ENCODE peak calls at places on chromosomes 6 and 20, in four cellular contexts. A is AG04450, F is fibroblast of lung, L is neural crest cell. C is an unnamed sample.
A peak's percentile ranks its signal among the peaks of the same experiment; 100 is the strongest.

GRCh38 chr20:10805764-10806163 is 132.0 kb upstream of the JAG1 start:
- DNase-seq in A (no peak), F (no peak), L (no peak), C (no peak)

GRCh38 chr20:36519012-36519719 is 22.2 kb upstream of the MYL9 start:
- DNase-seq in A (no peak), F (no peak), L (no peak), C (no peak)

GRCh38 chr6:74070091-74070490 is 374.1 kb downstream of the CD109 start:
- DNase-seq in A (no peak), F (peak; percentile 58), L (no peak), C (no peak)

GRCh38 chr6:2624177-2624576 is 126.5 kb downstream of the MYLK4 start:
- DNase-seq in A (no peak), F (no peak), L (no peak), C (no peak)

GRCh38 chr20:62925420-62926228 is 681 bp downstream of the DIDO1 start:
- DNase-seq in A (no peak), F (peak; percentile 33), L (peak; percentile 25), C (no peak)

GRCh38 chr6:100462990-100463684 is 1.6 kb downstream of the SIM1 start:
- DNase-seq in A (no peak), F (no peak), L (no peak), C (no peak)

GRCh38 chr20:59149678-59150504 is 13.7 kb upstream of the ZNF831 start:
- DNase-seq in A (no peak), F (no peak), L (no peak), C (peak; percentile 57)

GRCh38 chr6:29008089-29008488 is 3.0 kb upstream of the ZNF311 start:
- DNase-seq in A (no peak), F (no peak), L (no peak), C (no peak)

GRCh38 chr6:56188429-56188828 is 59.0 kb downstream of the COL21A1 start:
- DNase-seq in A (no peak), F (no peak), L (no peak), C (no peak)

GRCh38 chr20:41245086-41245707 is 72.3 kb downstream of the ZHX3 start:
- DNase-seq in A (no peak), F (peak; percentile 36), L (no peak), C (no peak)

GRCh38 chr20:38222231-38222922 is 38.2 kb downstream of the KIAA1755 start:
- DNase-seq in A (no peak), F (peak; percentile 26), L (peak; percentile 85), C (peak; percentile 82)

GRCh38 chr20:24070679-24071078 is 82.1 kb upstream of the GGTLC1 start:
- DNase-seq in A (no peak), F (no peak), L (no peak), C (no peak)

GRCh38 chr20:62040381-62040922 is 25.2 kb downstream of the TAF4 start:
- DNase-seq in A (no peak), F (no peak), L (no peak), C (no peak)

GRCh38 chr6:19860235-19860877 is 23.2 kb downstream of the ID4 start:
- DNase-seq in A (no peak), F (no peak), L (no peak), C (no peak)

GRCh38 chr6:164258421-164258820 is 843.9 kb downstream of the QKI start:
- DNase-seq in A (no peak), F (no peak), L (no peak), C (no peak)

GRCh38 chr6:148323344-148323743 is 19.3 kb upstream of the SASH1 start:
- DNase-seq in A (no peak), F (no peak), L (no peak), C (no peak)

GRCh38 chr6:139597781-139598368 is 223.4 kb upstream of the CITED2 start:
- DNase-seq in A (peak; percentile 95), F (peak; percentile 99), L (no peak), C (no peak)

GRCh38 chr6:113978084-113978675 is 7.2 kb upstream of the HDAC2 start:
- DNase-seq in A (no peak), F (peak; percentile 38), L (no peak), C (no peak)

GRCh38 chr6:166707045-166707444 is 80.0 kb upstream of the RPS6KA2 start:
- DNase-seq in A (no peak), F (peak; percentile 36), L (peak; percentile 61), C (peak; percentile 76)

GRCh38 chr6:133432021-133432989 is 191.1 kb downstream of the EYA4 start:
- DNase-seq in A (no peak), F (no peak), L (no peak), C (no peak)

GRCh38 chr6:136502791-136503190 is 47.4 kb downstream of the MAP7 start:
- DNase-seq in A (no peak), F (peak; percentile 47), L (no peak), C (no peak)

GRCh38 chr20:8670900-8671229 is 398.0 kb upstream of the PLCB4 start:
- DNase-seq in A (no peak), F (no peak), L (no peak), C (no peak)

GRCh38 chr6:155349129-155349528 is 34.8 kb upstream of the TFB1M start:
- DNase-seq in A (peak; percentile 13), F (peak; percentile 63), L (no peak), C (no peak)

GRCh38 chr6:10248378-10248843 is 166.5 kb downstream of the TFAP2A start:
- DNase-seq in A (no peak), F (peak; percentile 43), L (no peak), C (no peak)

GRCh38 chr6:111484655-111484974 is 1.6 kb upstream of the REV3L start:
- DNase-seq in A (no peak), F (peak; percentile 22), L (no peak), C (no peak)

GRCh38 chr20:32482251-32483220 is 102.6 kb downstream of the NOL4L start:
- DNase-seq in A (no peak), F (peak; percentile 35), L (peak; percentile 43), C (peak; percentile 53)

GRCh38 chr20:32463642-32464400 is 105.7 kb downstream of the ASXL1 start:
- DNase-seq in A (no peak), F (no peak), L (peak; percentile 58), C (no peak)

GRCh38 chr6:116763871-116764270 is 1.6 kb downstream of the FAM162B start:
- DNase-seq in A (no peak), F (no peak), L (no peak), C (no peak)

GRCh38 chr6:105831321-105831720 is 254.8 kb upstream of the PRDM1 start:
- DNase-seq in A (no peak), F (no peak), L (no peak), C (no peak)

GRCh38 chr6:12014027-12014872 is 2.1 kb downstream of the HIVEP1 start:
- DNase-seq in A (no peak), F (peak; percentile 94), L (no peak), C (no peak)

GRCh38 chr6:14316911-14317535 is 199.5 kb downstream of the CD83 start:
- DNase-seq in A (no peak), F (no peak), L (no peak), C (no peak)

GRCh38 chr6:145497006-145497405 is 238.3 kb downstream of the EPM2A start:
- DNase-seq in A (no peak), F (peak; percentile 89), L (no peak), C (no peak)

GRCh38 chr6:21281366-21281765 is 312.2 kb upstream of the SOX4 start:
- DNase-seq in A (no peak), F (peak; percentile 14), L (no peak), C (no peak)

DNA sequence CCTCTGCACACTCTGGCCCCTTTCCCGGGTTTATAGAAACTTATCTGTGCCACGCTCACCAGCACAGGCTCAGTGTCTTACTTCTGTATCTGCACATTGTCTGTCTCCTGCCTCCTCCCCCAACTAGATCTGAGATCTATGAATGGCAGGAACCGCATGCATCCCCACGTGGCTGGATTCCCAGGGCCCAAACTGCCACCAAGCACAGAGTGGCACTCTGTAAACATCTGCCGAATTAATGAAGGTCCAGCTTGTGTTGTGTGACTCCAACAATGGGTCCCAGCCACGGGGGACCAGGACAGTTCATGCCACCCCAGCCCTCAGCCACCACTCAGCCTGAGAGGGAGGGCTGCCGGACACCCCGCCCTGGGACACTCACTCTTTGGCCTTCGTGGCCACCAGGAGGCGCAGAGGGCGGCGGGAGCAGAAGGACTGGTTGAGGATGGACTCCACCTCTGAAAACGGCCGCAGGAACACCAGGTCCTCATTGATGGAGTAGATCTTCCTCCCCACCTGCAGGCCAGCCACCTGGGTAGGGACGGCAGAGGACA is 171.1 kb downstream of the PREX1 start:
- DNase-seq in A (no peak), F (no peak), L (peak; percentile 37), C (peak; percentile 40)
- TF ChIP-seq CTCF in A (no peak), F (no peak), L (peak; percentile 39), C (peak; percentile 34)

GRCh38 chr6:32254761-32255211 is 30.9 kb upstream of the NOTCH4 start:
- DNase-seq in A (no peak), F (no peak), L (no peak), C (no peak)

GRCh38 chr6:32252326-32253009 is 28.6 kb upstream of the NOTCH4 start:
- DNase-seq in A (no peak), F (peak; percentile 7), L (no peak), C (no peak)

DNA sequence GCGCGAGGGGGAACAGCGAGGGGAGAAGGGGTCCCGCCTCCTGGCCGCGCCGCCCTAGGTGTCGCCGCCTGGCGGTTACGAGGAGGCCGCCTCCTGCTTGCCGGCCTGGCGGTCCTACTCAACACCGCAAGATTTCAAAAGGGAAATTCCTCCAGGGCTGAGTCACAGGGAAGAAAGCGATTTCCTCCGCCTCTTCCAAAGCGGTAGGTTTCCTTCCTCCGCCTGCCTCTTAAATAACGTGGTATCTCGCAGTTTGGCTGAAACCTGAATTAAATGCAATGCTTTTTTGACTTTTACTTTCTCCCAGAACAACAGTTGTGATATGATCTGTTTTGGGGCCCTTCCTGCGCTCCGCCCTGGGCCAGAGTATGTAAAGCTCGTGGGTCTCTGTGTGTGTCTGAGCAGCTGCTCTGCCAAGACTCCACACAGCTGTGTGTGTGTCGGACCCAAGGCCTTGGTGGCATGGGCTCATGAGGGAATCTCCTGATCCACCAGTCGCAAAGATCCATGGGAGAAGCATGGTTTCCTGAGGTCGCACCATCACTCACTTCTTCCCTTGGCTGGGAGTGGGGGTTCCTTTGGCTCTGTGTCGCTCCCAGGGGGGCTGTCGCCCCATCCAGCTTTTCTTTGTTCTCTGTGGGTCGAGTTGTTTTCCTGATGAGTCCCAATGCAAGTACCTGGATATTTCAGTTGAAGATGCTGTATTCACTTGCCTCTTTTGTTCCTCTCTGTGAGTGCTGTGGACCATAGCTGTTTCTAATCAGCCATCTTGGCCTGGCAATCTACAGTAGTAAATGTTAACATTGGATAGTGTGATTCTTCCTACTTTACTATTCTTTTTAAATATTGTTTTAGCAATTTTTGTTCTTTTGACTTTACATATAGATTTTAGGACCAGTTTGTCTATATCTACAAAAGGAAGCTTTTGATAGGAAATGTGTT is 31.6 kb upstream of the NOTCH4 start:
- DNase-seq in A (peak; percentile 81), F (peak; percentile 92), L (peak; percentile 55), C (peak; percentile 60)
- TF ChIP-seq CTCF in A (peak; percentile 69), F (peak; percentile 2), L (peak; percentile 77), C (peak; percentile 36)

DNA sequence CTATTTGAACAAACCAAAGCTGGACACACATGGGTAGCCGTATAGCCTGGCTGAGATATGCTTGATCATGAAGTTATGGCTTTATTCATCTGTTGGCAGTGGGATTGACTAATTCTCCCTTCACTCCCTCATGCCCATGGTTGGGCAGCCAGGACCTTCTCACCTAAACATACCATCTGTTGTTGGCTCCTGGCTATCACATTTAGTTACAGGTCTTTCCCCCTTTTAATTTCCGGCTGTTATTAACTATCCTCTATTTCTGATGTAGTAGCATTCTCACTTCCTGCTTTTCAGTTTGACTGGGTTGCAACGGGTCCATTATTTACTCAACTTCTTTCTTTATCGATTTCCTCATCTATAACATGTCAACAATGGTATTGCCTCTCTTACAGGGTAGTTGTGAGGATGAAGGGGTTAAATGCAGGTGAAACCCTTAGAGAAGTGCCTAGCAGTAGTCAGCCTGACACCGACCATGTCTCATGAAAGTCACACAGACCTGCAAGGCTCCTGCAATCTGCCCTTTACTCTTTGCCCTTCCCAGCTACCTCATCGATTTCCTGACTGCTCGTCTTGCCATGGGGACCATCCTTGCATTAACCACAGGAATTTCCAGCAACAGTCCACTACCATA is 42.1 kb downstream of the PPP1R14C start:
- DNase-seq in A (no peak), F (no peak), L (no peak), C (no peak)
- TF ChIP-seq CTCF in A (no peak), F (no peak), L (no peak), C (no peak)

GRCh38 chr20:6075428-6076219 is 21.8 kb upstream of the LRRN4 start:
- DNase-seq in A (no peak), F (peak; percentile 52), L (no peak), C (no peak)
- TF ChIP-seq CTCF in A (no peak), F (no peak), L (no peak), C (no peak)